ENCODE peak calls at places on chromosomes 5 and 9, in ten cellular contexts. L is Calu3; F is suprapubic skin; E is activated CD4-positive, alpha-beta T cell treated with anti-CD3 and anti-CD28 coated beads for 48 hours; V is HuH-7; D is lung; T is left colon; J is germinal center; G is NCI-H1694 treated with DMSO at 0.1 percent for 48 hours; M is iPS-NIHi11. H is an unnamed sample.
A peak's percentile ranks its signal among the peaks of the same experiment; 100 is the strongest.

GRCh38 chr9:107782381-107782780 is 292.8 kb upstream of the KLF4 start:
- DNase-seq in L (no peak), F (no peak), E (no peak), V (no peak), D (no peak), T (no peak), J (no peak), G (no peak), M (no peak), H (no peak)

GRCh38 chr9:19221326-19221725 is 9.2 kb upstream of the DENND4C start:
- DNase-seq in L (no peak), F (no peak), E (no peak), V (no peak), D (no peak), T (no peak), J (no peak), G (no peak), M (no peak), H (no peak)

GRCh38 chr9:73156593-73157187 is 5.0 kb downstream of the ANXA1 start:
- DNase-seq in L (no peak), F (no peak), E (no peak), V (no peak), D (no peak), T (no peak), J (no peak), G (no peak), M (no peak), H (no peak)

GRCh38 chr9:90433398-90433890 is 209.2 kb downstream of the DIRAS2 start:
- DNase-seq in L (peak; percentile 62), F (no peak), E (no peak), V (no peak), D (peak; percentile 78), T (no peak), J (no peak), G (no peak), M (peak; percentile 68), H (no peak)

GRCh38 chr9:130904070-130905044 is 7.7 kb upstream of the QRFP start:
- DNase-seq in L (no peak), F (no peak), E (no peak), V (no peak), D (no peak), T (no peak), J (no peak), G (no peak), M (no peak), H (no peak)

GRCh38 chr5:53407373-53407772 is 73.1 kb upstream of the FST start:
- DNase-seq in L (no peak), F (no peak), E (no peak), V (no peak), D (no peak), T (no peak), J (no peak), G (no peak), M (no peak), H (no peak)

GRCh38 chr5:141732417-141732816 is 50.4 kb upstream of the ARAP3 start:
- DNase-seq in L (no peak), F (no peak), E (no peak), V (no peak), D (no peak), T (no peak), J (no peak), G (no peak), M (no peak), H (no peak)

GRCh38 chr9:88270398-88270797 is 117.8 kb upstream of the SPIN1 start:
- DNase-seq in L (no peak), F (no peak), E (no peak), V (no peak), D (no peak), T (no peak), J (no peak), G (no peak), M (no peak), H (no peak)

GRCh38 chr5:27276119-27276518 is 237.7 kb upstream of the CDH9 start:
- DNase-seq in L (no peak), F (no peak), E (no peak), V (no peak), D (no peak), T (no peak), J (no peak), G (no peak), M (no peak), H (no peak)

GRCh38 chr5:172078027-172078426 is 71.6 kb upstream of the FBXW11 start:
- DNase-seq in L (no peak), F (peak; percentile 58), E (no peak), V (no peak), D (no peak), T (peak; percentile 50), J (no peak), G (no peak), M (no peak), H (peak; percentile 31)

GRCh38 chr9:132595319-132595718 is 12.9 kb downstream of the BARHL1 start:
- DNase-seq in L (no peak), F (no peak), E (no peak), V (no peak), D (no peak), T (no peak), J (no peak), G (no peak), M (no peak), H (no peak)

GRCh38 chr9:112061152-112061740 is 113.9 kb downstream of the SUSD1 start:
- DNase-seq in L (peak; percentile 61), F (no peak), E (peak; percentile 53), V (no peak), D (peak; percentile 57), T (peak; percentile 70), J (peak; percentile 61), G (no peak), M (peak; percentile 34), H (peak; percentile 70)

GRCh38 chr5:74433255-74434123 is 207.0 kb downstream of the ENC1 start:
- DNase-seq in L (peak; percentile 25), F (no peak), E (no peak), V (no peak), D (no peak), T (no peak), J (no peak), G (no peak), M (peak; percentile 31), H (peak; percentile 57)

GRCh38 chr5:120405291-120405864 is 58.7 kb upstream of the PRR16 start:
- DNase-seq in L (no peak), F (no peak), E (no peak), V (no peak), D (no peak), T (no peak), J (no peak), G (no peak), M (no peak), H (no peak)

GRCh38 chr5:56412601-56413379 is 179.7 kb upstream of the ANKRD55 start:
- DNase-seq in L (no peak), F (no peak), E (peak; percentile 25), V (no peak), D (no peak), T (peak; percentile 73), J (peak; percentile 63), G (no peak), M (no peak), H (peak; percentile 84)

H was measured in pons.